ENCODE peak calls at places on chromosomes 12 and 14, in ten cellular contexts. One of them, this sample, is unnamed.

GRCh38 chr14:41899416-41899815 is 292.7 kb downstream of the LRFN5 start:
- DNase-seq in ovary: no peak
- DNase-seq in right cardiac atrium: no peak
- DNase-seq in ascending aorta: no peak
- DNase-seq in uterus: no peak
- DNase-seq in lower lobe of right lung: no peak
- DNase-seq in mammary epithelial cell: no peak
- DNase-seq in CD8-positive, alpha-beta T cell: no peak
- DNase-seq in upper lobe of right lung: no peak
- DNase-seq in IMR-90: peak; percentile 3
- DNase-seq in this sample: no peak

GRCh38 chr12:40184493-40185302 is 40.1 kb upstream of the LRRK2 start:
- DNase-seq in ascending aorta: no peak
- DNase-seq in lower lobe of right lung: no peak
- DNase-seq in upper lobe of right lung: no peak
- DNase-seq in mammary epithelial cell: no peak
- DNase-seq in right cardiac atrium: no peak
- DNase-seq in ovary: no peak
- DNase-seq in IMR-90: no peak
- DNase-seq in uterus: no peak
- DNase-seq in CD8-positive, alpha-beta T cell: no peak
- DNase-seq in this sample: no peak

GRCh38 chr14:71235865-71236264 is 328.6 kb downstream of the PCNX1 start:
- DNase-seq in ovary: no peak
- DNase-seq in mammary epithelial cell: no peak
- DNase-seq in CD8-positive, alpha-beta T cell: no peak
- DNase-seq in upper lobe of right lung: no peak
- DNase-seq in uterus: no peak
- DNase-seq in lower lobe of right lung: no peak
- DNase-seq in IMR-90: no peak
- DNase-seq in right cardiac atrium: peak; percentile 75
- DNase-seq in ascending aorta: peak; percentile 46
- DNase-seq in this sample: no peak

GRCh38 chr14:30620178-30620577 is 1.9 kb upstream of the SCFD1 start:
- DNase-seq in CD8-positive, alpha-beta T cell: no peak
- DNase-seq in IMR-90: peak; percentile 73
- DNase-seq in mammary epithelial cell: peak; percentile 49
- DNase-seq in lower lobe of right lung: no peak
- DNase-seq in ascending aorta: no peak
- DNase-seq in uterus: no peak
- DNase-seq in upper lobe of right lung: no peak
- DNase-seq in right cardiac atrium: no peak
- DNase-seq in ovary: no peak
- DNase-seq in this sample: no peak

GRCh38 chr14:32808574-32809098 is 130.0 kb upstream of the NPAS3 start:
- DNase-seq in CD8-positive, alpha-beta T cell: no peak
- DNase-seq in lower lobe of right lung: no peak
- DNase-seq in IMR-90: no peak
- DNase-seq in mammary epithelial cell: no peak
- DNase-seq in right cardiac atrium: no peak
- DNase-seq in upper lobe of right lung: no peak
- DNase-seq in uterus: no peak
- DNase-seq in ovary: no peak
- DNase-seq in ascending aorta: no peak
- DNase-seq in this sample: no peak

GRCh38 chr14:89681086-89682018 is 264.3 kb upstream of the FOXN3 start:
- DNase-seq in uterus: no peak
- DNase-seq in IMR-90: no peak
- DNase-seq in right cardiac atrium: no peak
- DNase-seq in lower lobe of right lung: peak; percentile 48
- DNase-seq in ovary: no peak
- DNase-seq in mammary epithelial cell: no peak
- DNase-seq in ascending aorta: no peak
- DNase-seq in CD8-positive, alpha-beta T cell: no peak
- DNase-seq in upper lobe of right lung: no peak
- DNase-seq in this sample: no peak

GRCh38 chr12:118402251-118402650 is 25.9 kb downstream of the SUDS3 start:
- DNase-seq in CD8-positive, alpha-beta T cell: no peak
- DNase-seq in uterus: no peak
- DNase-seq in ascending aorta: no peak
- DNase-seq in IMR-90: peak; percentile 93
- DNase-seq in mammary epithelial cell: peak; percentile 3
- DNase-seq in lower lobe of right lung: no peak
- DNase-seq in right cardiac atrium: no peak
- DNase-seq in ovary: no peak
- DNase-seq in upper lobe of right lung: no peak
- DNase-seq in this sample: no peak

GRCh38 chr12:95185096-95185495 is 32.2 kb downstream of the FGD6 start:
- DNase-seq in lower lobe of right lung: no peak
- DNase-seq in ascending aorta: no peak
- DNase-seq in ovary: no peak
- DNase-seq in right cardiac atrium: no peak
- DNase-seq in upper lobe of right lung: no peak
- DNase-seq in uterus: no peak
- DNase-seq in IMR-90: peak; percentile 78
- DNase-seq in mammary epithelial cell: no peak
- DNase-seq in CD8-positive, alpha-beta T cell: no peak
- DNase-seq in this sample: no peak

GRCh38 chr14:66884149-66884548 is 305.1 kb upstream of the GARIN2 start:
- DNase-seq in right cardiac atrium: no peak
- DNase-seq in mammary epithelial cell: no peak
- DNase-seq in lower lobe of right lung: no peak
- DNase-seq in ovary: no peak
- DNase-seq in upper lobe of right lung: no peak
- DNase-seq in CD8-positive, alpha-beta T cell: no peak
- DNase-seq in IMR-90: no peak
- DNase-seq in uterus: no peak
- DNase-seq in ascending aorta: no peak
- DNase-seq in this sample: no peak

GRCh38 chr12:31705651-31706050 is 23.2 kb downstream of the AMN1 start:
- DNase-seq in IMR-90: no peak
- DNase-seq in ascending aorta: no peak
- DNase-seq in right cardiac atrium: no peak
- DNase-seq in ovary: no peak
- DNase-seq in CD8-positive, alpha-beta T cell: no peak
- DNase-seq in uterus: no peak
- DNase-seq in mammary epithelial cell: no peak
- DNase-seq in lower lobe of right lung: no peak
- DNase-seq in upper lobe of right lung: no peak
- DNase-seq in this sample: no peak

DNA sequence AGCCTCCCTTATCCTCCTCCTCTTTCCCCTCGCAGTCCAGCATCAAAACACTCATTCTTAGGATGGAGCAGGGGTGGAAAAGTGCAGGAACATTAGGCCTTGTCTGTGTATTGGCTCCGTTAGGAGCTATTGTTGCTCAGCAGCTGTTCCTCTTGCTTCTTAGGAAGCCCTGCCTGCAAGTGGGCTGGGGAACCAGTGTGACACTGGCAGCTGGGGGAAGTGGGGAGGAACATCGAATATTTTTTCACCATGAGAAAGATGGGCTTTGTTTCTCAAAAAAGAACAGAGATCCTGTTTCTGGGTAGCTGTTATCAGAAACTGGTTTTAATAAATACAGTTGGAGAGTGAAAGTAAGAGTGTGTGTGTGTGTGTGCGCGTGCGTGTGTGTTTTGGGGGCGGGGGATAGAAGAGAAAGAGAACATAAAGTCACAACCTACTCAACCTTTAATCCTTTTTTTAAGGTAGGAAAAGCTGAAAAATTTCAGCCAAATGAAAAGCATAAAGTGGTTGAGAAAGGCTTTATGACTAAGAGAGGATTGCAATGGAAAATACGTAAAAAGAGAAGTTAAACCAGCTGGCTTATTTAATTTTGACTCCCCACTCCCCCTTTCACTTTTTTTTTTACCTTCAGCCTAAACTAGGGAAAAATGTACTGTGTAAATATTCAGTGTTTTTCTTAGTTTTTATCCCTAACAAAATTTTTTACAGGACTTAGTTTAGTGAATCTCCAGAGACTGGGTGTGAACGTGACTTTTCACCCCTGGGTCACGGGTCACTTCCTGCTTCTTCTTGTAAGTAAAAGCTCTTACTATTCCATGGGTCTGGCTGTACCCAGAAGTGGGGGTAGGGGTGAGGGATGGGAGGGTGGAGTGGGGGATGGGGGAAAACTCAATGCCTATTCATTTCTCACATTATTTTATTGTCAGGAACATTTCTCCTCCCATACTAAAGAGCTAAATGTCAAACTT is 197.1 kb upstream of the PLEKHG7 start:
- DNase-seq in IMR-90: peak; percentile 50
- DNase-seq in right cardiac atrium: peak; percentile 84
- DNase-seq in upper lobe of right lung: peak; percentile 66
- DNase-seq in lower lobe of right lung: peak; percentile 59
- DNase-seq in ascending aorta: no peak
- DNase-seq in CD8-positive, alpha-beta T cell: peak; percentile 11
- DNase-seq in uterus: peak; percentile 75
- DNase-seq in mammary epithelial cell: no peak
- DNase-seq in ovary: peak; percentile 90
- DNase-seq in this sample: no peak
- H3K4me3 ChIP-seq in IMR-90: peak overlapping the region; percentile 8
- H3K4me3 ChIP-seq in right cardiac atrium: peak overlapping the region; percentile 18
- H3K4me3 ChIP-seq in upper lobe of right lung: peak overlapping the region; percentile 33
- H3K4me3 ChIP-seq in lower lobe of right lung: peak overlapping the region; percentile 22
- H3K4me3 ChIP-seq in ascending aorta: peak overlapping the region; percentile 44
- H3K4me3 ChIP-seq in CD8-positive, alpha-beta T cell: peak overlapping the region; percentile 27
- H3K4me3 ChIP-seq in uterus: no peak overlapping the region
- H3K4me3 ChIP-seq in mammary epithelial cell: no peak overlapping the region
- H3K4me3 ChIP-seq in ovary: peak overlapping the region; percentile 19
- H3K4me3 ChIP-seq in this sample: no peak overlapping the region

GRCh38 chr12:4217091-4217490 is 56.5 kb upstream of the CCND2 start:
- DNase-seq in upper lobe of right lung: no peak
- DNase-seq in right cardiac atrium: no peak
- DNase-seq in ovary: no peak
- DNase-seq in lower lobe of right lung: no peak
- DNase-seq in CD8-positive, alpha-beta T cell: no peak
- DNase-seq in mammary epithelial cell: no peak
- DNase-seq in ascending aorta: no peak
- DNase-seq in uterus: no peak
- DNase-seq in IMR-90: no peak
- DNase-seq in this sample: no peak

GRCh38 chr12:4212845-4213244 is 60.7 kb upstream of the CCND2 start:
- DNase-seq in mammary epithelial cell: no peak
- DNase-seq in uterus: no peak
- DNase-seq in IMR-90: no peak
- DNase-seq in ascending aorta: no peak
- DNase-seq in upper lobe of right lung: no peak
- DNase-seq in right cardiac atrium: no peak
- DNase-seq in CD8-positive, alpha-beta T cell: no peak
- DNase-seq in lower lobe of right lung: no peak
- DNase-seq in ovary: no peak
- DNase-seq in this sample: no peak

GRCh38 chr12:4216542-4216927 is 57.0 kb upstream of the CCND2 start:
- DNase-seq in upper lobe of right lung: no peak
- DNase-seq in mammary epithelial cell: no peak
- DNase-seq in ovary: no peak
- DNase-seq in right cardiac atrium: no peak
- DNase-seq in CD8-positive, alpha-beta T cell: no peak
- DNase-seq in lower lobe of right lung: no peak
- DNase-seq in uterus: no peak
- DNase-seq in IMR-90: no peak
- DNase-seq in ascending aorta: no peak
- DNase-seq in this sample: no peak

GRCh38 chr12:4215862-4216541 is 57.6 kb upstream of the CCND2 start:
- DNase-seq in IMR-90: no peak
- DNase-seq in lower lobe of right lung: no peak
- DNase-seq in upper lobe of right lung: no peak
- DNase-seq in uterus: no peak
- DNase-seq in ovary: no peak
- DNase-seq in ascending aorta: no peak
- DNase-seq in mammary epithelial cell: peak; percentile 81
- DNase-seq in right cardiac atrium: no peak
- DNase-seq in CD8-positive, alpha-beta T cell: no peak
- DNase-seq in this sample: no peak

GRCh38 chr12:4214912-4215861 is 58.4 kb upstream of the CCND2 start:
- DNase-seq in upper lobe of right lung: peak; percentile 88
- DNase-seq in IMR-90: no peak
- DNase-seq in CD8-positive, alpha-beta T cell: peak; percentile 21
- DNase-seq in right cardiac atrium: peak; percentile 85
- DNase-seq in lower lobe of right lung: peak; percentile 89
- DNase-seq in mammary epithelial cell: no peak
- DNase-seq in ovary: no peak
- DNase-seq in uterus: peak; percentile 15
- DNase-seq in ascending aorta: peak; percentile 61
- DNase-seq in this sample: no peak
- H3K4me1 ChIP-seq in upper lobe of right lung: no peaks in the 10 kb centered on the region
- H3K4me1 ChIP-seq in IMR-90: no peaks in the 10 kb centered on the region
- H3K4me1 ChIP-seq in CD8-positive, alpha-beta T cell: peaks cover 12% of the 10 kb centered on the region
- H3K4me1 ChIP-seq in right cardiac atrium: no peaks in the 10 kb centered on the region
- H3K4me1 ChIP-seq in lower lobe of right lung: peaks cover 4% of the 10 kb centered on the region
- H3K4me1 ChIP-seq in mammary epithelial cell: peaks cover 24% of the 10 kb centered on the region
- H3K4me1 ChIP-seq in ovary: no peaks in the 10 kb centered on the region
- H3K4me1 ChIP-seq in uterus: no peaks in the 10 kb centered on the region
- H3K4me1 ChIP-seq in ascending aorta: no peaks in the 10 kb centered on the region
- H3K4me1 ChIP-seq in this sample: no peaks in the 10 kb centered on the region

GRCh38 chr14:75995372-75996041 is 9.9 kb downstream of the IFT43 start:
- DNase-seq in mammary epithelial cell: no peak
- DNase-seq in right cardiac atrium: peak; percentile 87
- DNase-seq in upper lobe of right lung: peak; percentile 73
- DNase-seq in IMR-90: peak; percentile 95
- DNase-seq in ascending aorta: peak; percentile 51
- DNase-seq in ovary: peak; percentile 64
- DNase-seq in CD8-positive, alpha-beta T cell: no peak
- DNase-seq in uterus: peak; percentile 76
- DNase-seq in lower lobe of right lung: no peak
- DNase-seq in this sample: no peak
- H3K4me3 ChIP-seq in mammary epithelial cell: no peak overlapping the region
- H3K4me3 ChIP-seq in right cardiac atrium: no peak overlapping the region
- H3K4me3 ChIP-seq in upper lobe of right lung: no peak overlapping the region
- H3K4me3 ChIP-seq in IMR-90: peak overlapping the region; percentile 3
- H3K4me3 ChIP-seq in ascending aorta: peak overlapping the region; percentile 37
- H3K4me3 ChIP-seq in ovary: no peak overlapping the region
- H3K4me3 ChIP-seq in CD8-positive, alpha-beta T cell: no peak overlapping the region
- H3K4me3 ChIP-seq in uterus: peak overlapping the region; percentile 6
- H3K4me3 ChIP-seq in lower lobe of right lung: no peak overlapping the region
- H3K4me3 ChIP-seq in this sample: no peak overlapping the region

GRCh38 chr12:83665755-83666154 is 979.0 kb downstream of the TMTC2 start:
- DNase-seq in lower lobe of right lung: no peak
- DNase-seq in ovary: no peak
- DNase-seq in ascending aorta: no peak
- DNase-seq in uterus: no peak
- DNase-seq in upper lobe of right lung: no peak
- DNase-seq in CD8-positive, alpha-beta T cell: no peak
- DNase-seq in mammary epithelial cell: no peak
- DNase-seq in right cardiac atrium: no peak
- DNase-seq in IMR-90: no peak
- DNase-seq in this sample: no peak
- H3K4me1 ChIP-seq in lower lobe of right lung: no peaks in the 10 kb centered on the region
- H3K4me1 ChIP-seq in ovary: no peaks in the 10 kb centered on the region
- H3K4me1 ChIP-seq in ascending aorta: no peaks in the 10 kb centered on the region
- H3K4me1 ChIP-seq in uterus: no peaks in the 10 kb centered on the region
- H3K4me1 ChIP-seq in upper lobe of right lung: no peaks in the 10 kb centered on the region
- H3K4me1 ChIP-seq in CD8-positive, alpha-beta T cell: no peaks in the 10 kb centered on the region
- H3K4me1 ChIP-seq in mammary epithelial cell: no peaks in the 10 kb centered on the region
- H3K4me1 ChIP-seq in right cardiac atrium: no peaks in the 10 kb centered on the region
- H3K4me1 ChIP-seq in IMR-90: no peaks in the 10 kb centered on the region
- H3K4me1 ChIP-seq in this sample: no peaks in the 10 kb centered on the region

GRCh38 chr12:93060071-93060665 is 131.1 kb upstream of the EEA1 start:
- DNase-seq in mammary epithelial cell: no peak
- DNase-seq in upper lobe of right lung: no peak
- DNase-seq in ascending aorta: no peak
- DNase-seq in IMR-90: no peak
- DNase-seq in ovary: no peak
- DNase-seq in right cardiac atrium: no peak
- DNase-seq in CD8-positive, alpha-beta T cell: no peak
- DNase-seq in uterus: no peak
- DNase-seq in lower lobe of right lung: no peak
- DNase-seq in this sample: no peak
- H3K4me3 ChIP-seq in mammary epithelial cell: no peak overlapping the region
- H3K4me3 ChIP-seq in upper lobe of right lung: no peak overlapping the region
- H3K4me3 ChIP-seq in ascending aorta: no peak overlapping the region
- H3K4me3 ChIP-seq in IMR-90: no peak overlapping the region
- H3K4me3 ChIP-seq in ovary: no peak overlapping the region
- H3K4me3 ChIP-seq in right cardiac atrium: no peak overlapping the region
- H3K4me3 ChIP-seq in CD8-positive, alpha-beta T cell: no peak overlapping the region
- H3K4me3 ChIP-seq in uterus: no peak overlapping the region
- H3K4me3 ChIP-seq in lower lobe of right lung: no peak overlapping the region
- H3K4me3 ChIP-seq in this sample: no peak overlapping the region

This sample was measured in Caco-2.